ENCODE peak calls at places on chromosome 20, in ten cellular contexts. C is activated T-cell treated with anti-CD3 and anti-CD28 coated beads for 1 hour, E is psoas muscle, L is GM10248, B is skeletal muscle cell, Q is AG04450, S is lower lobe of right lung, V is NCI-H2171 treated with DMSO at 0.1 percent for 48 hours, H is AG08396, M is HuH-7.5. W is an unnamed sample.

GRCh38 chr20:11155156-11155805 is 481.5 kb upstream of the JAG1 start:
- DNase-seq in C (no peak), E (no peak), L (no peak), B (no peak), Q (no peak), S (no peak), V (no peak), H (no peak), M (no peak), W (no peak)

GRCh38 chr20:401682-402495 is 6.2 kb upstream of the RBCK1 start:
- DNase-seq in C (no peak), E (no peak), L (no peak), B (peak; percentile 74), Q (peak; percentile 13), S (no peak), V (no peak), H (no peak), M (peak; percentile 80), W (no peak)

GRCh38 chr20:31494131-31494530 is 19.0 kb downstream of the REM1 start:
- DNase-seq in C (no peak), E (no peak), L (no peak), B (no peak), Q (no peak), S (no peak), V (peak; percentile 33), H (no peak), M (no peak), W (no peak)

GRCh38 chr20:55471052-55472006 is 534.0 kb downstream of the CBLN4 start:
- DNase-seq in C (no peak), E (no peak), L (no peak), B (no peak), Q (no peak), S (no peak), V (no peak), H (no peak), M (no peak), W (no peak)

GRCh38 chr20:35601021-35601973 is 14.3 kb upstream of the SPAG4 start:
- DNase-seq in C (peak; percentile 72), E (peak; percentile 92), L (peak; percentile 84), B (peak; percentile 31), Q (peak; percentile 18), S (peak; percentile 87), V (peak; percentile 65), H (peak; percentile 84), M (peak; percentile 87), W (peak; percentile 71)

GRCh38 chr20:45461225-45461624 is 8.3 kb upstream of the WFDC2 start:
- DNase-seq in C (no peak), E (no peak), L (no peak), B (no peak), Q (no peak), S (no peak), V (no peak), H (no peak), M (no peak), W (no peak)

GRCh38 chr20:48686238-48687096 is 141.3 kb downstream of the PREX1 start:
- DNase-seq in C (no peak), E (peak; percentile 63), L (no peak), B (no peak), Q (no peak), S (no peak), V (no peak), H (no peak), M (no peak), W (peak; percentile 25)

GRCh38 chr20:32431457-32431856 is 73.3 kb downstream of the ASXL1 start:
- DNase-seq in C (no peak), E (no peak), L (no peak), B (no peak), Q (no peak), S (no peak), V (no peak), H (no peak), M (peak; percentile 4), W (no peak)

GRCh38 chr20:32559753-32560380 is 25.3 kb downstream of the NOL4L start:
- DNase-seq in C (no peak), E (no peak), L (no peak), B (no peak), Q (no peak), S (no peak), V (peak; percentile 51), H (no peak), M (no peak), W (no peak)

GRCh38 chr20:3712279-3712873 is at the start of gene SIGLEC1:
- DNase-seq in C (no peak), E (peak; percentile 79), L (no peak), B (no peak), Q (no peak), S (peak; percentile 88), V (no peak), H (no peak), M (no peak), W (no peak)